ENCODE peak calls at places on chromosomes 16 and 17, in eight cellular contexts. R is A172; E is hepatocyte; O is mesendoderm; U is stimulated activated CD4-positive, alpha-beta T cell treated with anti-CD3 and anti-CD28 coated beads, Interleukin-1b, Interleukin-23, amount 100 ng/mL, for 24 hours; V is endothelial cell; Z is CD4-positive, alpha-beta T cell; J is upper lobe of right lung. T is an unnamed sample.

GRCh38 chr17:77392376-77393273 is 251.9 kb downstream of the SEC14L1 start:
- DNase-seq in R (no peak), E (peak), O (peak), U (no peak), V (peak), Z (no peak), J (no peak), T (no peak)

GRCh38 chr17:57868007-57868774 is 18.3 kb upstream of the MRPS23 start:
- DNase-seq in R (peak), E (peak), O (peak), U (no peak), V (no peak), Z (peak), J (no peak), T (no peak)

GRCh38 chr16:3401719-3402397 is 843 bp downstream of the ZNF174 start:
- DNase-seq in R (no peak), E (peak), O (peak), U (no peak), V (peak), Z (no peak), J (no peak), T (no peak)

GRCh38 chr17:12522743-12523181 is 142.9 kb upstream of the MYOCD start:
- DNase-seq in R (no peak), E (peak), O (peak), U (no peak), V (no peak), Z (no peak), J (no peak), T (no peak)

GRCh38 chr16:86880316-86881117 is 302.2 kb downstream of the FOXL1 start:
- DNase-seq in R (no peak), E (no peak), O (no peak), U (no peak), V (no peak), Z (no peak), J (peak), T (peak)

GRCh38 chr17:75807861-75808260 is 23.3 kb downstream of the UNK start:
- DNase-seq in R (no peak), E (no peak), O (no peak), U (no peak), V (no peak), Z (no peak), J (no peak), T (peak)

GRCh38 chr17:42055496-42055895 is 5.1 kb upstream of the C17orf113 start:
- DNase-seq in R (peak), E (no peak), O (no peak), U (no peak), V (no peak), Z (no peak), J (no peak), T (no peak)

GRCh38 chr16:85681255-85681654 is 7.5 kb downstream of the GINS2 start:
- DNase-seq in R (no peak), E (peak), O (no peak), U (no peak), V (no peak), Z (no peak), J (no peak), T (no peak)

GRCh38 chr16:85436636-85437160 is 176.4 kb upstream of the GSE1 start:
- DNase-seq in R (no peak), E (peak), O (peak), U (no peak), V (no peak), Z (no peak), J (no peak), T (no peak)

GRCh38 chr16:22352119-22352518 is 22.3 kb downstream of the CDR2 start:
- DNase-seq in R (no peak), E (no peak), O (no peak), U (no peak), V (no peak), Z (no peak), J (no peak), T (no peak)

T was measured in chondrocyte.